ENCODE peak calls at places on chromosomes 5 and 9, in ten cellular contexts. One of them, this sample, is unnamed.

GRCh38 chr5:58182287-58182841 is 277.5 kb downstream of the PLK2 start:
- DNase-seq in ovary: no peak
- DNase-seq in effector memory CD8-positive, alpha-beta T cell: no peak
- DNase-seq in body of pancreas: no peak
- DNase-seq in cardiac muscle cell: no peak
- DNase-seq in retina: peak; percentile 28
- DNase-seq in GM23248: no peak
- DNase-seq in NCI-H1930: no peak
- DNase-seq in amygdala: no peak
- DNase-seq in germinal center: no peak
- DNase-seq in this sample: no peak

GRCh38 chr5:77867914-77868313 is 91.8 kb upstream of the TBCA start:
- DNase-seq in ovary: no peak
- DNase-seq in effector memory CD8-positive, alpha-beta T cell: no peak
- DNase-seq in body of pancreas: no peak
- DNase-seq in cardiac muscle cell: no peak
- DNase-seq in retina: no peak
- DNase-seq in GM23248: no peak
- DNase-seq in NCI-H1930: no peak
- DNase-seq in amygdala: no peak
- DNase-seq in germinal center: no peak
- DNase-seq in this sample: no peak

GRCh38 chr5:98433673-98434072 is 339.8 kb upstream of the RGMB start:
- DNase-seq in ovary: no peak
- DNase-seq in effector memory CD8-positive, alpha-beta T cell: no peak
- DNase-seq in body of pancreas: no peak
- DNase-seq in cardiac muscle cell: peak; percentile 32
- DNase-seq in retina: no peak
- DNase-seq in GM23248: peak; percentile 71
- DNase-seq in NCI-H1930: no peak
- DNase-seq in amygdala: no peak
- DNase-seq in germinal center: no peak
- DNase-seq in this sample: no peak

GRCh38 chr9:104858846-104859245 is 69.1 kb downstream of the ABCA1 start:
- DNase-seq in ovary: no peak
- DNase-seq in effector memory CD8-positive, alpha-beta T cell: no peak
- DNase-seq in body of pancreas: no peak
- DNase-seq in cardiac muscle cell: peak; percentile 34
- DNase-seq in retina: no peak
- DNase-seq in GM23248: peak; percentile 58
- DNase-seq in NCI-H1930: no peak
- DNase-seq in amygdala: no peak
- DNase-seq in germinal center: no peak
- DNase-seq in this sample: no peak

GRCh38 chr9:17138503-17138902 is 3.7 kb downstream of the CNTLN start:
- DNase-seq in ovary: no peak
- DNase-seq in effector memory CD8-positive, alpha-beta T cell: no peak
- DNase-seq in body of pancreas: no peak
- DNase-seq in cardiac muscle cell: no peak
- DNase-seq in retina: no peak
- DNase-seq in GM23248: no peak
- DNase-seq in NCI-H1930: no peak
- DNase-seq in amygdala: no peak
- DNase-seq in germinal center: no peak
- DNase-seq in this sample: no peak

GRCh38 chr5:179288101-179288808 is 57.0 kb downstream of the ADAMTS2 start:
- DNase-seq in ovary: no peak
- DNase-seq in effector memory CD8-positive, alpha-beta T cell: no peak
- DNase-seq in body of pancreas: no peak
- DNase-seq in cardiac muscle cell: no peak
- DNase-seq in retina: peak; percentile 11
- DNase-seq in GM23248: no peak
- DNase-seq in NCI-H1930: no peak
- DNase-seq in amygdala: no peak
- DNase-seq in germinal center: no peak
- DNase-seq in this sample: no peak

GRCh38 chr9:95126739-95127138 is 190.8 kb downstream of the FANCC start:
- DNase-seq in ovary: no peak
- DNase-seq in effector memory CD8-positive, alpha-beta T cell: no peak
- DNase-seq in body of pancreas: no peak
- DNase-seq in cardiac muscle cell: no peak
- DNase-seq in retina: no peak
- DNase-seq in GM23248: no peak
- DNase-seq in NCI-H1930: no peak
- DNase-seq in amygdala: no peak
- DNase-seq in germinal center: no peak
- DNase-seq in this sample: no peak

GRCh38 chr9:119304566-119304965 is 64.7 kb downstream of the BRINP1 start:
- DNase-seq in ovary: no peak
- DNase-seq in effector memory CD8-positive, alpha-beta T cell: no peak
- DNase-seq in body of pancreas: no peak
- DNase-seq in cardiac muscle cell: no peak
- DNase-seq in retina: no peak
- DNase-seq in GM23248: no peak
- DNase-seq in NCI-H1930: no peak
- DNase-seq in amygdala: no peak
- DNase-seq in germinal center: no peak
- DNase-seq in this sample: no peak

GRCh38 chr9:14482856-14483255 is 168.9 kb upstream of the NFIB start:
- DNase-seq in ovary: no peak
- DNase-seq in effector memory CD8-positive, alpha-beta T cell: no peak
- DNase-seq in body of pancreas: no peak
- DNase-seq in cardiac muscle cell: no peak
- DNase-seq in retina: no peak
- DNase-seq in GM23248: no peak
- DNase-seq in NCI-H1930: no peak
- DNase-seq in amygdala: no peak
- DNase-seq in germinal center: no peak
- DNase-seq in this sample: no peak

GRCh38 chr9:129694265-129694664 is 28.8 kb downstream of the PRRX2 start:
- DNase-seq in ovary: no peak
- DNase-seq in effector memory CD8-positive, alpha-beta T cell: no peak
- DNase-seq in body of pancreas: no peak
- DNase-seq in cardiac muscle cell: no peak
- DNase-seq in retina: no peak
- DNase-seq in GM23248: peak; percentile 74
- DNase-seq in NCI-H1930: no peak
- DNase-seq in amygdala: no peak
- DNase-seq in germinal center: no peak
- DNase-seq in this sample: no peak

GRCh38 chr9:38008168-38009034 is 60.6 kb downstream of the SHB start:
- DNase-seq in ovary: no peak
- DNase-seq in effector memory CD8-positive, alpha-beta T cell: no peak
- DNase-seq in body of pancreas: no peak
- DNase-seq in cardiac muscle cell: peak; percentile 82
- DNase-seq in retina: peak; percentile 42
- DNase-seq in GM23248: peak; percentile 98
- DNase-seq in NCI-H1930: no peak
- DNase-seq in amygdala: no peak
- DNase-seq in germinal center: peak; percentile 21
- DNase-seq in this sample: peak; percentile 82

GRCh38 chr5:140344683-140345423 is 1.6 kb downstream of the HBEGF start:
- DNase-seq in ovary: no peak
- DNase-seq in effector memory CD8-positive, alpha-beta T cell: no peak
- DNase-seq in body of pancreas: peak; percentile 40
- DNase-seq in cardiac muscle cell: no peak
- DNase-seq in retina: no peak
- DNase-seq in GM23248: peak; percentile 60
- DNase-seq in NCI-H1930: no peak
- DNase-seq in amygdala: no peak
- DNase-seq in germinal center: no peak
- DNase-seq in this sample: no peak

This sample was measured in GM13976.